ENCODE peak calls at places on chromosome X, in nine cellular contexts. One of them, this sample, is unnamed.
A peak's percentile ranks its signal among the peaks of the same experiment; 100 is the strongest.

GRCh38 chrX:55007633-55008032 is 7.5 kb downstream of the APEX2 start:
- DNase-seq in left ventricle myocardium inferior: no peak
- DNase-seq in right atrium auricular region: peak; percentile 64
- DNase-seq in esophagus squamous epithelium: no peak
- DNase-seq in ascending aorta: peak; percentile 70
- DNase-seq in HCT116: no peak
- DNase-seq in colonic mucosa: peak; percentile 74
- DNase-seq in cardiac muscle cell: peak; percentile 79
- DNase-seq in ovary: peak; percentile 61
- DNase-seq in this sample: no peak

GRCh38 chrX:131565909-131566308 is 22.0 kb downstream of the OR13H1 start:
- DNase-seq in colonic mucosa: no peak
- DNase-seq in HCT116: no peak
- DNase-seq in left ventricle myocardium inferior: no peak
- DNase-seq in esophagus squamous epithelium: no peak
- DNase-seq in ovary: no peak
- DNase-seq in cardiac muscle cell: no peak
- DNase-seq in ascending aorta: no peak
- DNase-seq in right atrium auricular region: no peak
- DNase-seq in this sample: no peak

GRCh38 chrX:123424546-123424945 is 240.5 kb downstream of the GRIA3 start:
- DNase-seq in colonic mucosa: no peak
- DNase-seq in cardiac muscle cell: peak; percentile 7
- DNase-seq in ascending aorta: no peak
- DNase-seq in ovary: no peak
- DNase-seq in esophagus squamous epithelium: no peak
- DNase-seq in right atrium auricular region: no peak
- DNase-seq in left ventricle myocardium inferior: no peak
- DNase-seq in HCT116: no peak
- DNase-seq in this sample: no peak

GRCh38 chrX:129759576-129760061 is 20.1 kb upstream of the SASH3 start:
- DNase-seq in HCT116: no peak
- DNase-seq in left ventricle myocardium inferior: no peak
- DNase-seq in ascending aorta: no peak
- DNase-seq in colonic mucosa: no peak
- DNase-seq in cardiac muscle cell: peak; percentile 92
- DNase-seq in ovary: no peak
- DNase-seq in esophagus squamous epithelium: no peak
- DNase-seq in right atrium auricular region: no peak
- DNase-seq in this sample: no peak

GRCh38 chrX:71910526-71911022 is at the start of gene NHSL2:
- DNase-seq in ovary: no peak
- DNase-seq in HCT116: no peak
- DNase-seq in esophagus squamous epithelium: no peak
- DNase-seq in left ventricle myocardium inferior: peak; percentile 25
- DNase-seq in colonic mucosa: no peak
- DNase-seq in cardiac muscle cell: peak; percentile 16
- DNase-seq in right atrium auricular region: no peak
- DNase-seq in ascending aorta: no peak
- DNase-seq in this sample: no peak

GRCh38 chrX:118603981-118604380 is 108.4 kb downstream of the DOCK11 start:
- DNase-seq in right atrium auricular region: peak; percentile 64
- DNase-seq in colonic mucosa: peak; percentile 33
- DNase-seq in left ventricle myocardium inferior: no peak
- DNase-seq in esophagus squamous epithelium: no peak
- DNase-seq in HCT116: peak; percentile 46
- DNase-seq in cardiac muscle cell: peak; percentile 76
- DNase-seq in ascending aorta: peak; percentile 74
- DNase-seq in ovary: peak; percentile 43
- DNase-seq in this sample: no peak

GRCh38 chrX:13463608-13464007 is 105.8 kb upstream of the EGFL6 start:
- DNase-seq in colonic mucosa: peak; percentile 37
- DNase-seq in esophagus squamous epithelium: no peak
- DNase-seq in cardiac muscle cell: peak; percentile 85
- DNase-seq in left ventricle myocardium inferior: peak; percentile 38
- DNase-seq in ascending aorta: peak; percentile 77
- DNase-seq in right atrium auricular region: no peak
- DNase-seq in HCT116: no peak
- DNase-seq in ovary: no peak
- DNase-seq in this sample: peak; percentile 13

GRCh38 chrX:36859231-36859630 is 148.9 kb upstream of the FAM47C start:
- DNase-seq in HCT116: no peak
- DNase-seq in esophagus squamous epithelium: no peak
- DNase-seq in left ventricle myocardium inferior: no peak
- DNase-seq in ovary: no peak
- DNase-seq in right atrium auricular region: no peak
- DNase-seq in cardiac muscle cell: no peak
- DNase-seq in colonic mucosa: no peak
- DNase-seq in ascending aorta: no peak
- DNase-seq in this sample: no peak

GRCh38 chrX:69615323-69615722 is 590 bp upstream of the EDA start:
- DNase-seq in HCT116: no peak
- DNase-seq in cardiac muscle cell: no peak
- DNase-seq in ovary: peak; percentile 13
- DNase-seq in ascending aorta: no peak
- DNase-seq in esophagus squamous epithelium: no peak
- DNase-seq in right atrium auricular region: no peak
- DNase-seq in left ventricle myocardium inferior: no peak
- DNase-seq in colonic mucosa: peak; percentile 18
- DNase-seq in this sample: no peak

GRCh38 chrX:48636776-48637175 is 39.5 kb downstream of the WDR13 start:
- DNase-seq in cardiac muscle cell: no peak
- DNase-seq in colonic mucosa: no peak
- DNase-seq in esophagus squamous epithelium: no peak
- DNase-seq in HCT116: no peak
- DNase-seq in right atrium auricular region: no peak
- DNase-seq in ovary: no peak
- DNase-seq in ascending aorta: no peak
- DNase-seq in left ventricle myocardium inferior: no peak
- DNase-seq in this sample: no peak

DNA sequence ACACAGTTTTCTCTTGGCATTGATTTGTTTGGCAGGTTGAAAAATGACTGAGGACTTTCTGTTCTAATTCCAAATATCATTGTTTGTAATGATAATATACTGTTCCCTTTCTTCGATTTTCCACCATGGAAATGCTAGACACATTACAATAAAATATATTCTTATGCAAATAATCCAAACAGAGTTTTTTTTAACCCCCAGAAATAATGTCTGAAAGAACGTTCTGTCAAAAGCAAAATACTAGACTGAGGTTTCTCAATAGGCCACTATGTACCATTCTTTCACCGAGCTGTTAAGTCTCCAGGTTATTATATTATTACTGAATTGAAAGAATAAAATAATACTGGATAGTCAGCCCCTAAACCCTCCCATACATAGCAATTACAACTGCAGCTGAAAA is 312.5 kb downstream of the ZIC3 start:
- DNase-seq in HCT116: no peak
- DNase-seq in ovary: no peak
- DNase-seq in right atrium auricular region: no peak
- DNase-seq in ascending aorta: no peak
- DNase-seq in colonic mucosa: no peak
- DNase-seq in cardiac muscle cell: no peak
- DNase-seq in esophagus squamous epithelium: no peak
- DNase-seq in left ventricle myocardium inferior: no peak
- DNase-seq in this sample: no peak
- H3K27ac ChIP-seq in HCT116: no peak overlapping the region
- H3K27ac ChIP-seq in ovary: no peak overlapping the region
- H3K27ac ChIP-seq in right atrium auricular region: no peak overlapping the region
- H3K27ac ChIP-seq in ascending aorta: no peak overlapping the region
- H3K27ac ChIP-seq in colonic mucosa: no peak overlapping the region
- H3K27ac ChIP-seq in cardiac muscle cell: no peak overlapping the region
- H3K27ac ChIP-seq in esophagus squamous epithelium: no peak overlapping the region
- H3K27ac ChIP-seq in left ventricle myocardium inferior: no peak overlapping the region
- H3K27ac ChIP-seq in this sample: no peak overlapping the region

GRCh38 chrX:134718329-134719317 is 60.4 kb upstream of the PLAC1 start:
- DNase-seq in left ventricle myocardium inferior: no peak
- DNase-seq in ascending aorta: no peak
- DNase-seq in cardiac muscle cell: peak; percentile 92
- DNase-seq in right atrium auricular region: no peak
- DNase-seq in esophagus squamous epithelium: no peak
- DNase-seq in ovary: no peak
- DNase-seq in colonic mucosa: no peak
- DNase-seq in HCT116: peak; percentile 54
- DNase-seq in this sample: no peak
- TF ChIP-seq CTCF in left ventricle myocardium inferior: no peak
- TF ChIP-seq CTCF in ascending aorta: no peak
- TF ChIP-seq CTCF in cardiac muscle cell: no peak
- TF ChIP-seq CTCF in right atrium auricular region: no peak
- TF ChIP-seq CTCF in esophagus squamous epithelium: no peak
- TF ChIP-seq CTCF in ovary: no peak
- TF ChIP-seq CTCF in colonic mucosa: no peak
- TF ChIP-seq CTCF in HCT116: no peak
- TF ChIP-seq CTCF in this sample: no peak

GRCh38 chrX:16930392-16930791 is 16.1 kb upstream of the REPS2 start:
- DNase-seq in ascending aorta: no peak
- DNase-seq in esophagus squamous epithelium: no peak
- DNase-seq in colonic mucosa: no peak
- DNase-seq in HCT116: no peak
- DNase-seq in right atrium auricular region: no peak
- DNase-seq in cardiac muscle cell: peak; percentile 77
- DNase-seq in left ventricle myocardium inferior: no peak
- DNase-seq in ovary: no peak
- DNase-seq in this sample: no peak
- H3K27ac ChIP-seq in ascending aorta: no peak overlapping the region
- H3K27ac ChIP-seq in esophagus squamous epithelium: no peak overlapping the region
- H3K27ac ChIP-seq in colonic mucosa: no peak overlapping the region
- H3K27ac ChIP-seq in HCT116: no peak overlapping the region
- H3K27ac ChIP-seq in right atrium auricular region: no peak overlapping the region
- H3K27ac ChIP-seq in cardiac muscle cell: peak overlapping the region; percentile 70
- H3K27ac ChIP-seq in left ventricle myocardium inferior: no peak overlapping the region
- H3K27ac ChIP-seq in ovary: no peak overlapping the region
- H3K27ac ChIP-seq in this sample: no peak overlapping the region

GRCh38 chrX:107628662-107629532 is 587 bp downstream of the PRPS1 start:
- DNase-seq in ascending aorta: peak; percentile 66
- DNase-seq in esophagus squamous epithelium: no peak
- DNase-seq in colonic mucosa: peak; percentile 31
- DNase-seq in ovary: peak; percentile 30
- DNase-seq in cardiac muscle cell: peak; percentile 30
- DNase-seq in left ventricle myocardium inferior: peak; percentile 13
- DNase-seq in HCT116: no peak
- DNase-seq in right atrium auricular region: no peak
- DNase-seq in this sample: no peak

GRCh38 chrX:107630031-107630689 is 1.9 kb downstream of the PRPS1 start:
- DNase-seq in ovary: no peak
- DNase-seq in HCT116: no peak
- DNase-seq in ascending aorta: no peak
- DNase-seq in cardiac muscle cell: no peak
- DNase-seq in left ventricle myocardium inferior: no peak
- DNase-seq in right atrium auricular region: no peak
- DNase-seq in esophagus squamous epithelium: no peak
- DNase-seq in colonic mucosa: no peak
- DNase-seq in this sample: no peak

GRCh38 chrX:107626916-107627315 is 1.4 kb upstream of the PRPS1 start:
- DNase-seq in ovary: no peak
- DNase-seq in left ventricle myocardium inferior: no peak
- DNase-seq in HCT116: no peak
- DNase-seq in colonic mucosa: no peak
- DNase-seq in cardiac muscle cell: no peak
- DNase-seq in right atrium auricular region: no peak
- DNase-seq in ascending aorta: no peak
- DNase-seq in esophagus squamous epithelium: no peak
- DNase-seq in this sample: no peak

GRCh38 chrX:107627792-107628661 is at the start of gene PRPS1:
- DNase-seq in cardiac muscle cell: peak; percentile 96
- DNase-seq in HCT116: peak; percentile 88
- DNase-seq in ovary: peak; percentile 86
- DNase-seq in ascending aorta: peak; percentile 96
- DNase-seq in esophagus squamous epithelium: peak; percentile 45
- DNase-seq in right atrium auricular region: peak; percentile 92
- DNase-seq in colonic mucosa: peak; percentile 86
- DNase-seq in left ventricle myocardium inferior: peak; percentile 89
- DNase-seq in this sample: peak; percentile 67

DNA sequence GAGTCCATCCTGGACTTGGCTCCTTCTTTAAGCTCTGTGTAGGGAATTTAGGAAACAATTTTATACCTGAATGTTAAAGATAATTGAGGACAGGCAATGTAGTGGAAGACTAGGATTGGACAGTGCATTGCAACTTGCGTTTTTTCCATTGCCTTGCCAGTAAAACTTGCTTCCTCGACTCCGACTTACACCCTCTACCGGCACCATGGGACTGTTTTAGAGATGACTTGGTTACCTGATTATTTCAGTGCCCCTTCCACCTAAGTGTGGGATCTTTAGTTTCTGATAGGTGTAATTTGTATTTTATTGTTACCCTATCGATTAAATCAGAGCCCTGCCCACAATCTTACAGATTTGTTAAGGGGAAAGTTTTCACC is 1.2 kb downstream of the PRPS1 start:
- DNase-seq in right atrium auricular region: no peak
- DNase-seq in cardiac muscle cell: peak; percentile 29
- DNase-seq in esophagus squamous epithelium: no peak
- DNase-seq in HCT116: no peak
- DNase-seq in ovary: no peak
- DNase-seq in ascending aorta: no peak
- DNase-seq in left ventricle myocardium inferior: no peak
- DNase-seq in colonic mucosa: no peak
- DNase-seq in this sample: no peak
- TF ChIP-seq CTCF in right atrium auricular region: no peak
- TF ChIP-seq CTCF in cardiac muscle cell: peak; percentile 31
- TF ChIP-seq CTCF in esophagus squamous epithelium: peak; percentile 4
- TF ChIP-seq CTCF in HCT116: peak; percentile 19
- TF ChIP-seq CTCF in ovary: no peak
- TF ChIP-seq CTCF in ascending aorta: peak; percentile 6
- TF ChIP-seq CTCF in left ventricle myocardium inferior: no peak
- TF ChIP-seq CTCF in colonic mucosa: no peak
- TF ChIP-seq CTCF in this sample: no peak

This sample was measured in thoracic aorta.